ENCODE peak calls at places on chromosomes 11 and 22, in ten cellular contexts. One of them, this sample, is unnamed.

GRCh38 chr11:10454902-10455631 is at the start of gene AMPD3:
- DNase-seq in IMR-90: peak; percentile 99
- DNase-seq in adipocyte: peak; percentile 79
- DNase-seq in GM23248: peak; percentile 97
- DNase-seq in left ventricle myocardium inferior: no peak
- DNase-seq in breast epithelium: no peak
- DNase-seq in sigmoid colon: peak; percentile 80
- DNase-seq in colonic mucosa: no peak
- DNase-seq in tibial artery: no peak
- DNase-seq in cardiac muscle cell: peak; percentile 69
- DNase-seq in this sample: peak; percentile 28

GRCh38 chr11:6319001-6319878 is 1.1 kb downstream of the CAVIN3 start:
- DNase-seq in sigmoid colon: peak; percentile 84
- DNase-seq in tibial artery: peak; percentile 41
- DNase-seq in IMR-90: peak; percentile 34
- DNase-seq in GM23248: peak; percentile 74
- DNase-seq in cardiac muscle cell: peak; percentile 63
- DNase-seq in colonic mucosa: no peak
- DNase-seq in left ventricle myocardium inferior: peak; percentile 71
- DNase-seq in adipocyte: peak; percentile 70
- DNase-seq in breast epithelium: peak; percentile 52
- DNase-seq in this sample: peak; percentile 33

GRCh38 chr22:31235076-31235475 is 23.0 kb downstream of the LIMK2 start:
- DNase-seq in left ventricle myocardium inferior: no peak
- DNase-seq in tibial artery: no peak
- DNase-seq in GM23248: no peak
- DNase-seq in adipocyte: no peak
- DNase-seq in sigmoid colon: no peak
- DNase-seq in colonic mucosa: no peak
- DNase-seq in cardiac muscle cell: peak; percentile 84
- DNase-seq in IMR-90: no peak
- DNase-seq in breast epithelium: no peak
- DNase-seq in this sample: no peak

GRCh38 chr22:18954941-18955571 is 19.0 kb upstream of the PRODH start:
- DNase-seq in left ventricle myocardium inferior: no peak
- DNase-seq in breast epithelium: peak; percentile 36
- DNase-seq in colonic mucosa: no peak
- DNase-seq in tibial artery: no peak
- DNase-seq in GM23248: no peak
- DNase-seq in adipocyte: no peak
- DNase-seq in IMR-90: no peak
- DNase-seq in cardiac muscle cell: no peak
- DNase-seq in sigmoid colon: peak; percentile 55
- DNase-seq in this sample: no peak

GRCh38 chr11:108512706-108513105 is 14.5 kb upstream of the POGLUT3 start:
- DNase-seq in cardiac muscle cell: no peak
- DNase-seq in IMR-90: no peak
- DNase-seq in GM23248: no peak
- DNase-seq in adipocyte: no peak
- DNase-seq in breast epithelium: no peak
- DNase-seq in left ventricle myocardium inferior: no peak
- DNase-seq in tibial artery: no peak
- DNase-seq in sigmoid colon: no peak
- DNase-seq in colonic mucosa: no peak
- DNase-seq in this sample: no peak

GRCh38 chr11:76856111-76856510 is 4.6 kb upstream of the ACER3 start:
- DNase-seq in breast epithelium: no peak
- DNase-seq in GM23248: no peak
- DNase-seq in adipocyte: peak; percentile 34
- DNase-seq in IMR-90: no peak
- DNase-seq in sigmoid colon: no peak
- DNase-seq in cardiac muscle cell: peak; percentile 49
- DNase-seq in tibial artery: no peak
- DNase-seq in left ventricle myocardium inferior: no peak
- DNase-seq in colonic mucosa: no peak
- DNase-seq in this sample: no peak

GRCh38 chr11:106167085-106167484 is 89.6 kb downstream of the AASDHPPT start:
- DNase-seq in adipocyte: no peak
- DNase-seq in left ventricle myocardium inferior: no peak
- DNase-seq in sigmoid colon: no peak
- DNase-seq in cardiac muscle cell: no peak
- DNase-seq in IMR-90: no peak
- DNase-seq in breast epithelium: no peak
- DNase-seq in tibial artery: no peak
- DNase-seq in GM23248: no peak
- DNase-seq in colonic mucosa: no peak
- DNase-seq in this sample: no peak

GRCh38 chr11:81979444-81979843 is 754.2 kb downstream of the FAM181B start:
- DNase-seq in breast epithelium: no peak
- DNase-seq in adipocyte: no peak
- DNase-seq in left ventricle myocardium inferior: no peak
- DNase-seq in IMR-90: no peak
- DNase-seq in tibial artery: no peak
- DNase-seq in colonic mucosa: no peak
- DNase-seq in GM23248: no peak
- DNase-seq in sigmoid colon: no peak
- DNase-seq in cardiac muscle cell: no peak
- DNase-seq in this sample: no peak

GRCh38 chr11:126063510-126063858 is 818 bp upstream of the CDON start:
- DNase-seq in breast epithelium: no peak
- DNase-seq in left ventricle myocardium inferior: no peak
- DNase-seq in tibial artery: no peak
- DNase-seq in IMR-90: no peak
- DNase-seq in GM23248: no peak
- DNase-seq in sigmoid colon: no peak
- DNase-seq in cardiac muscle cell: no peak
- DNase-seq in colonic mucosa: no peak
- DNase-seq in adipocyte: no peak
- DNase-seq in this sample: no peak

GRCh38 chr11:126059238-126059761 is 3.4 kb downstream of the CDON start:
- DNase-seq in breast epithelium: no peak
- DNase-seq in GM23248: no peak
- DNase-seq in adipocyte: no peak
- DNase-seq in cardiac muscle cell: no peak
- DNase-seq in tibial artery: no peak
- DNase-seq in IMR-90: no peak
- DNase-seq in left ventricle myocardium inferior: no peak
- DNase-seq in colonic mucosa: no peak
- DNase-seq in sigmoid colon: no peak
- DNase-seq in this sample: no peak

GRCh38 chr11:126062679-126063509 is at the start of gene CDON:
- DNase-seq in left ventricle myocardium inferior: peak; percentile 91
- DNase-seq in tibial artery: peak; percentile 88
- DNase-seq in sigmoid colon: peak; percentile 96
- DNase-seq in adipocyte: peak; percentile 98
- DNase-seq in cardiac muscle cell: peak; percentile 97
- DNase-seq in GM23248: peak; percentile 98
- DNase-seq in IMR-90: peak; percentile 87
- DNase-seq in breast epithelium: peak; percentile 93
- DNase-seq in colonic mucosa: peak; percentile 91
- DNase-seq in this sample: peak; percentile 90

GRCh38 chr11:126060651-126061220 is 1.9 kb downstream of the CDON start:
- DNase-seq in cardiac muscle cell: no peak
- DNase-seq in IMR-90: no peak
- DNase-seq in GM23248: no peak
- DNase-seq in left ventricle myocardium inferior: no peak
- DNase-seq in adipocyte: no peak
- DNase-seq in colonic mucosa: no peak
- DNase-seq in breast epithelium: no peak
- DNase-seq in sigmoid colon: no peak
- DNase-seq in tibial artery: no peak
- DNase-seq in this sample: no peak

DNA sequence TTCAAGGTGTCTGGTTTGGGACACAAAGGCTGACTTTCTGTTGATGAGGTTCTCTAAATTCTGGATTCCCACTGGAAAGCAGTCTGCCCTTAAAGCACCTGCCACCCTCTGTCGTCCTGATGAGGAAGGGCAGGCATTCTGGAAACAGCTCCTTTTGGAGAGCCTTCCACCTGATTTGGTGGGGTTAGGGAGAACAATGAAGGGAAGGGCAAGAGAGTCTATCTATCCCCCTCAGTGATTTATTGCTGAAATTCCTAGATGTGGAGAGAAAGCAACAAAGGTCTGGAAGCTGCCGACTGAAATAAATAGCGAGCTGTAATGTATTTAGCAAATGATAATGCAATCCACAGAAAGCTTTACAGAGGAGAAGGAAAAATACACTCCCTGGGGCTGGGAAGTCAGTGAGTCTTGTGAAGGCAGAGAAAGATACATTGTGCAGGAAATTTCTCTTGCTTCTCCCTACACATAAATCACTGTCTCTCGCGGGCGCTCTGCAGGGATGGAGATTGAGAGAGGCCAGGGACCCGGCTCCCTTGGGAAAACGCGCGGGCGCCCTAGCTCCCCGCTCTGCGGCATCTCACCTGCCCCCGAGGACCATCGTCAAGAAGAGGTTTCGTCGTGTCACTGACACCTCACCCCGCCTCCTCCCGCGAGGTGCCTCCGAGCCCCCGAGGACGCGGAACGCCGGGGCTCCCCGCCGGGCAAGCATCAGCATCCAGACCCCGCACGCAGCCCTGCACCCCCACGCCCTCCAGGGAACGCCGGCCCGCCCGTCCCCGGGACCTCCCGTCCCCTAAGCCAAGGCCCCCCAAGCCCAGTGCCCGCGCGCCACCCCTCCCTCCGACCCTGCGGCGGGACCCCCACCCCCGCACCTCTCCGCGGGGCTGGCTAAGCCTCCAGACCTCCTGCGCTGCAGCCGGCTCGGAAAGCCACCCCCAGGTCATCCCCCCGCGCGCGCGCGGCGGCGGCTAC is 673 bp downstream of the CDON start:
- DNase-seq in IMR-90: peak; percentile 5
- DNase-seq in GM23248: peak; percentile 76
- DNase-seq in adipocyte: peak; percentile 61
- DNase-seq in breast epithelium: peak; percentile 56
- DNase-seq in left ventricle myocardium inferior: peak; percentile 40
- DNase-seq in sigmoid colon: peak; percentile 78
- DNase-seq in colonic mucosa: peak; percentile 35
- DNase-seq in tibial artery: peak; percentile 45
- DNase-seq in cardiac muscle cell: peak; percentile 31
- DNase-seq in this sample: peak; percentile 44
- H3K4me1 ChIP-seq in IMR-90: no peaks in the 10 kb centered on the region
- H3K4me1 ChIP-seq in GM23248: no peaks in the 10 kb centered on the region
- H3K4me1 ChIP-seq in adipocyte: peaks cover 40% of the 10 kb centered on the region
- H3K4me1 ChIP-seq in breast epithelium: peaks cover 2% of the 10 kb centered on the region
- H3K4me1 ChIP-seq in left ventricle myocardium inferior: peaks cover 15% of the 10 kb centered on the region
- H3K4me1 ChIP-seq in sigmoid colon: peaks cover 32% of the 10 kb centered on the region
- H3K4me1 ChIP-seq in colonic mucosa: no peaks in the 10 kb centered on the region
- H3K4me1 ChIP-seq in tibial artery: peaks cover 8% of the 10 kb centered on the region
- H3K4me1 ChIP-seq in cardiac muscle cell: peaks cover 15% of the 10 kb centered on the region
- H3K4me1 ChIP-seq in this sample: no peaks in the 10 kb centered on the region

GRCh38 chr22:35540600-35541253 is at the start of gene RASD2:
- DNase-seq in IMR-90: peak; percentile 19
- DNase-seq in left ventricle myocardium inferior: peak; percentile 48
- DNase-seq in colonic mucosa: peak; percentile 25
- DNase-seq in adipocyte: peak; percentile 42
- DNase-seq in breast epithelium: no peak
- DNase-seq in cardiac muscle cell: peak; percentile 31
- DNase-seq in sigmoid colon: peak; percentile 90
- DNase-seq in GM23248: peak; percentile 68
- DNase-seq in tibial artery: no peak
- DNase-seq in this sample: no peak
- H3K4me3 ChIP-seq in IMR-90: peak within 1 kb of the TSS; percentile 85
- H3K4me3 ChIP-seq in left ventricle myocardium inferior: peak within 1 kb of the TSS; percentile 71
- H3K4me3 ChIP-seq in colonic mucosa: peak within 1 kb of the TSS; percentile 51
- H3K4me3 ChIP-seq in adipocyte: peak within 1 kb of the TSS; percentile 77
- H3K4me3 ChIP-seq in breast epithelium: peak within 1 kb of the TSS; percentile 35
- H3K4me3 ChIP-seq in cardiac muscle cell: peak within 1 kb of the TSS; percentile 51
- H3K4me3 ChIP-seq in sigmoid colon: peak within 1 kb of the TSS; percentile 73
- H3K4me3 ChIP-seq in GM23248: peak within 1 kb of the TSS; percentile 77
- H3K4me3 ChIP-seq in tibial artery: peak within 1 kb of the TSS; percentile 64
- H3K4me3 ChIP-seq in this sample: peak within 1 kb of the TSS; percentile 25

DNA sequence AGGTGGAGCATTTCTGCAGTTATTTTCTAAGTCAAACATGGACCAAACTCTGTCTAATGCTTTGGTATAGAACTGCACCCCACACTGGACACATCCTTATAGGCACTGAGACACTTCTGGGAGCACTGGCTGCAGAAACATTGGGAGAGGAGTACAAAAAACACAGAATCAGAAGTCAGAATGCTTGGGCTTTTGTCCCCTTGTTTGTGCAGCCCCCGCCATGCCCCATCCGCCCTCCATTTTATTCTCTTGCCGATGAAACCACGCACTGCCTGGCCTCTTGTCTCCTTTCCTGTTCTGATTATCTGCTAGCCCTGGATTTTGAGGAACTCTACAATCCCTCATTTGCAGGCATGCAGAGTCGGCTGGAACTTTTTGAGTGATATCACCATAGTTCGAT is 1201.2 kb downstream of the TBC1D22A start:
- DNase-seq in adipocyte: no peak
- DNase-seq in cardiac muscle cell: no peak
- DNase-seq in GM23248: no peak
- DNase-seq in breast epithelium: no peak
- DNase-seq in sigmoid colon: no peak
- DNase-seq in colonic mucosa: no peak
- DNase-seq in tibial artery: no peak
- DNase-seq in IMR-90: no peak
- DNase-seq in left ventricle myocardium inferior: no peak
- DNase-seq in this sample: no peak
- H3K9me3 ChIP-seq in adipocyte: peaks cover 7% of the 10 kb centered on the region
- H3K9me3 ChIP-seq in cardiac muscle cell: no peaks in the 10 kb centered on the region
- H3K9me3 ChIP-seq in GM23248: no peaks in the 10 kb centered on the region
- H3K9me3 ChIP-seq in breast epithelium: peaks cover 5% of the 10 kb centered on the region
- H3K9me3 ChIP-seq in sigmoid colon: no peaks in the 10 kb centered on the region
- H3K9me3 ChIP-seq in colonic mucosa: no peaks in the 10 kb centered on the region
- H3K9me3 ChIP-seq in tibial artery: no peaks in the 10 kb centered on the region
- H3K9me3 ChIP-seq in IMR-90: peaks cover 36% of the 10 kb centered on the region
- H3K9me3 ChIP-seq in left ventricle myocardium inferior: peaks cover 7% of the 10 kb centered on the region
- H3K9me3 ChIP-seq in this sample: no peaks in the 10 kb centered on the region

DNA sequence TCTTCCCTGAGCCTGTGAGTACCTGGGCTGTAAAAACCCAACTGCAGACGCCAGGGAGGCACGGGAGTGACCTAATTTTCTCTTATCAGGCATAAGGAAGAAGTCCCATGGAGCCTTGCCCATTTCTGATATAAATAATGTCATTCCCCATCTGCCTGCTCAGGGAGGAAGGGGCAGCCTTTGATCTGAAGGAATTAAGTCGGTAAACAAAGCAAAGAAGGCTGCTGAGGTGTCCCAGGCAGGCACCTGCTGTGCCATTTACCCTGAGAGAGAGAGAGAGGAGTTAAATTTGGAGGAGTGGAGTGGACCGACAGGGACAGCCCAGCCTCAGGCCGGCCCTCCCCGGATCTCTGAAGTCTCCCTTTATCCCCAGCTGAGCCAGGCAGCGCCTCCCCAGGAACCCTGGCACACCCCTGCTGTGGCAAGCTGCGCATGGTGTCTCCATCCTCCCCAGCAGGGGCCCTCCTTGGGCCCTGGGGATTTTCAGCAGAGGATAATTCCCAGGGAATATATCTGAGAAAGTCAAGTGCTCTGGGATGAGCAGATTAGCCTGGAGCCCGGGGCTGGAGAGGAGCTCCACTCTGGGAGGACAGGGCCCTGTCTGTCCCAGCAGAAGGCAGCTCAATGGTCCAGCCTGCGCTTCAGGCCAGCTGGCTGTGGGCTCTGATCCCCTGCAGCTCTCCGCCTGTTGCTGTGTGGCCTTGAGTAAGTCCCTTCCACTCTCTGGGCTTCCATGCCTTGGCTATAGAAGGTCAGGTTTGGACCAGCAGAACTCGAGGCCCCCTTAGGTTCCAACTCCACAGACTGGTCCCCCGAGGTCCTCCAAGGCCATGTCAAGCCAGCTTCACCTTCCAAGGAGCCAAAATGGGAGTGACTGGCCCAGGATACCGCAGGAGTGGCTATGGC is 17.5 kb upstream of the CABP7 start:
- DNase-seq in left ventricle myocardium inferior: no peak
- DNase-seq in adipocyte: no peak
- DNase-seq in GM23248: peak; percentile 29
- DNase-seq in breast epithelium: no peak
- DNase-seq in colonic mucosa: peak; percentile 36
- DNase-seq in IMR-90: peak; percentile 11
- DNase-seq in cardiac muscle cell: no peak
- DNase-seq in sigmoid colon: no peak
- DNase-seq in tibial artery: no peak
- DNase-seq in this sample: no peak
- H3K4me1 ChIP-seq in left ventricle myocardium inferior: peaks cover 21% of the 10 kb centered on the region
- H3K4me1 ChIP-seq in adipocyte: peaks cover 30% of the 10 kb centered on the region
- H3K4me1 ChIP-seq in GM23248: no peaks in the 10 kb centered on the region
- H3K4me1 ChIP-seq in breast epithelium: no peaks in the 10 kb centered on the region
- H3K4me1 ChIP-seq in colonic mucosa: peaks cover 10% of the 10 kb centered on the region
- H3K4me1 ChIP-seq in IMR-90: peaks cover 14% of the 10 kb centered on the region
- H3K4me1 ChIP-seq in cardiac muscle cell: peaks cover 11% of the 10 kb centered on the region
- H3K4me1 ChIP-seq in sigmoid colon: peaks cover 19% of the 10 kb centered on the region
- H3K4me1 ChIP-seq in tibial artery: peaks cover 18% of the 10 kb centered on the region
- H3K4me1 ChIP-seq in this sample: peaks cover 7% of the 10 kb centered on the region